ENCODE peak calls at places on chromosomes 2 and 18, in four cellular contexts. W is K562, J is GM12878, M is HepG2. H is an unnamed sample.
A peak's percentile ranks its signal among the peaks of the same experiment; 100 is the strongest.

GRCh38 chr2:145654156-145654555 is 1134.2 kb upstream of the ZEB2 start:
- DNase-seq in W (no peak), J (no peak), M (no peak), H (no peak)

GRCh38 chr18:65788373-65788772 is 37.6 kb downstream of the CDH7 start:
- DNase-seq in W (peak; percentile 1), J (no peak), M (peak; percentile 41), H (no peak)

GRCh38 chr2:148048475-148049221 is 27.8 kb downstream of the MBD5 start:
- DNase-seq in W (no peak), J (peak; percentile 89), M (no peak), H (no peak)

GRCh38 chr2:127614246-127614645 is 31.7 kb upstream of the GPR17 start:
- DNase-seq in W (no peak), J (no peak), M (no peak), H (no peak)

GRCh38 chr2:223711596-223712326 is 109.6 kb upstream of the SCG2 start:
- DNase-seq in W (no peak), J (no peak), M (no peak), H (no peak)

GRCh38 chr2:146853741-146854444 is 990.9 kb upstream of the ACVR2A start:
- DNase-seq in W (no peak), J (no peak), M (no peak), H (no peak)

GRCh38 chr2:144449028-144449406 is 70.9 kb downstream of the ZEB2 start:
- DNase-seq in W (no peak), J (no peak), M (no peak), H (peak; percentile 7)

GRCh38 chr2:105919826-105920225 is 175.1 kb downstream of the NCK2 start:
- DNase-seq in W (peak; percentile 51), J (no peak), M (peak; percentile 35), H (peak; percentile 12)

GRCh38 chr2:42141687-42142475 is 27.3 kb upstream of the EML4 start:
- DNase-seq in W (peak; percentile 80), J (no peak), M (peak; percentile 94), H (peak; percentile 91)

GRCh38 chr2:109663721-109664120 is 49.6 kb downstream of the SOWAHC start:
- DNase-seq in W (no peak), J (no peak), M (peak; percentile 52), H (no peak)

GRCh38 chr2:84904151-84904550 is 1.3 kb upstream of the TMSB10 start:
- DNase-seq in W (no peak), J (no peak), M (no peak), H (no peak)

GRCh38 chr18:79911009-79911870 is 40.2 kb downstream of the SLC66A2 start:
- DNase-seq in W (no peak), J (no peak), M (no peak), H (no peak)

GRCh38 chr18:79413025-79413424 is 17.3 kb downstream of the NFATC1 start:
- DNase-seq in W (peak; percentile 80), J (no peak), M (no peak), H (no peak)

GRCh38 chr2:241018051-241018891 is 19.9 kb downstream of the SNED1 start:
- DNase-seq in W (no peak), J (no peak), M (no peak), H (no peak)

GRCh38 chr2:43185146-43185545 is 41.3 kb downstream of the ZFP36L2 start:
- DNase-seq in W (peak; percentile 65), J (no peak), M (no peak), H (no peak)

GRCh38 chr2:28342081-28342967 is 50.3 kb upstream of the FOSL2 start:
- DNase-seq in W (peak; percentile 42), J (no peak), M (peak; percentile 24), H (peak; percentile 33)

GRCh38 chr2:20065885-20066602 is 14.6 kb upstream of the LAPTM4A start:
- DNase-seq in W (no peak), J (no peak), M (peak; percentile 95), H (peak; percentile 86)

GRCh38 chr2:15337996-15338666 is 223.0 kb downstream of the NBAS start:
- DNase-seq in W (no peak), J (no peak), M (no peak), H (no peak)

GRCh38 chr2:27959496-27959895 is 69.0 kb downstream of the BABAM2 start:
- DNase-seq in W (peak; percentile 18), J (no peak), M (peak; percentile 69), H (peak; percentile 36)

GRCh38 chr2:3223080-3223923 is 154.3 kb downstream of the EIPR1 start:
- DNase-seq in W (no peak), J (peak; percentile 91), M (no peak), H (no peak)

GRCh38 chr2:38115216-38116012 is 39.5 kb upstream of the CYP1B1 start:
- DNase-seq in W (peak; percentile 76), J (peak; percentile 55), M (peak; percentile 75), H (peak; percentile 82)

GRCh38 chr18:45617284-45617683 is 2.0 kb downstream of the SLC14A2 start:
- DNase-seq in W (no peak), J (no peak), M (no peak), H (peak; percentile 42)

GRCh38 chr2:98880266-98881152 is 55.5 kb downstream of the CRACDL start:
- DNase-seq in W (peak; percentile 6), J (no peak), M (no peak), H (no peak)

GRCh38 chr18:3126457-3127097 is 93.2 kb downstream of the MYOM1 start:
- DNase-seq in W (peak; percentile 25), J (no peak), M (no peak), H (no peak)

GRCh38 chr2:240291940-240292574 is 143.4 kb upstream of the GPC1 start:
- DNase-seq in W (no peak), J (no peak), M (no peak), H (no peak)

GRCh38 chr18:58336605-58337004 is 292.3 kb downstream of the ALPK2 start:
- DNase-seq in W (no peak), J (no peak), M (no peak), H (no peak)

GRCh38 chr2:17083902-17084301 is 418.3 kb upstream of the CYRIA start:
- DNase-seq in W (no peak), J (no peak), M (no peak), H (no peak)

GRCh38 chr18:22921762-22922161 is 11.4 kb upstream of the RBBP8 start:
- DNase-seq in W (no peak), J (no peak), M (no peak), H (no peak)

GRCh38 chr2:224134003-224134734 is 95.1 kb upstream of the SERPINE2 start:
- DNase-seq in W (no peak), J (no peak), M (no peak), H (no peak)

GRCh38 chr18:11368020-11368419 is 218.7 kb upstream of the PIEZO2 start:
- DNase-seq in W (no peak), J (peak; percentile 28), M (no peak), H (no peak)

GRCh38 chr18:62897153-62897552 is 181.8 kb downstream of the PHLPP1 start:
- DNase-seq in W (no peak), J (no peak), M (no peak), H (no peak)

GRCh38 chr18:49025767-49026500 is 75.2 kb upstream of the SMAD7 start:
- DNase-seq in W (no peak), J (no peak), M (no peak), H (no peak)
- TF ChIP-seq CHD4 in W (no peak), J (no peak), M (no peak), H (no peak)

DNA sequence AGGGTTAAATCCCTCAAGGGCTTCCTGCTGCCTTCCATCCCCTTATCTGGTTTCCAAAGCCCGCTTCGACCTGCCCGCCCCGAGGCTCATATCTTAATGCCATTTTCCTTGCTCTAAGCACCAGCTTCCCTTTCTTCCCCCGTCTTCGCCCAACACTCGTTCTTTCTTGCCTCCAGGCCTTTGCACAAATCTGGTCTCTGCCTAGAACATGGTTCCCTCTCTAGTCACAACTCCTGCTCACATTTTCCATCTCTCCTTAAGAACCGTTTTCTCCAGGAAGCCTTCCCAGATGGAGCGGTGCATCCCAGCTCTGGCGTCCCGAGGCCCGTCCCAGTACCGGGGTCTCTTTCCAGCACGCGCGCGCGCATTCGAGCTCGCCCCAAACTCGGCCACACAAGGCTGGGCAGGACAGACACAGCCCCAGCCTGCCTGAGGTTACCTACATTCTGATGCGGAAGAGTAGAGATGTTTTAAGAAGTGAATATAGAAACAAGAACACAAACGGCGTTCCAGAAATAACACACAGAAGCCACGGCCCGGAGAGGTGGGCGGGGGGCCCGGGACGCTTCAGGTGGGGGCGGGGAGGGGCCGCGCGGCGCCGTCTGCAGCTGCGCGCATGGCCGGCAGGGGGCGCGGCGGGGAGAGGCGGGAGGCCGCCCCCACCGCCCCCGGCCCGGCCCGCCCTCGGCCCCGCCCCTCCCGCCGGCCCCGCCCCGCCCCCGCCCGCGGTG is at the start of gene DGKD:
- DNase-seq in W (peak; percentile 86), J (no peak), M (peak; percentile 79), H (peak; percentile 46)
- TF ChIP-seq POLR2A in W (no peak), J (peak; percentile 93), M (peak; percentile 43), H (no peak)

GRCh38 chr2:10079192-10079930 is 850 bp downstream of the CYS1 start:
- DNase-seq in W (no peak), J (no peak), M (no peak), H (peak; percentile 36)
- TF ChIP-seq ESRRA in W (no peak), J (no peak), M (no peak), H (no peak)

GRCh38 chr2:55524884-55525437 is 5.4 kb downstream of the CFAP36 start:
- DNase-seq in W (no peak), J (no peak), M (no peak), H (no peak)

GRCh38 chr2:55518846-55519167 is 711 bp upstream of the CFAP36 start:
- DNase-seq in W (peak; percentile 40), J (no peak), M (peak; percentile 12), H (no peak)

GRCh38 chr2:55526174-55526573 is 6.7 kb downstream of the CFAP36 start:
- DNase-seq in W (no peak), J (no peak), M (no peak), H (no peak)

DNA sequence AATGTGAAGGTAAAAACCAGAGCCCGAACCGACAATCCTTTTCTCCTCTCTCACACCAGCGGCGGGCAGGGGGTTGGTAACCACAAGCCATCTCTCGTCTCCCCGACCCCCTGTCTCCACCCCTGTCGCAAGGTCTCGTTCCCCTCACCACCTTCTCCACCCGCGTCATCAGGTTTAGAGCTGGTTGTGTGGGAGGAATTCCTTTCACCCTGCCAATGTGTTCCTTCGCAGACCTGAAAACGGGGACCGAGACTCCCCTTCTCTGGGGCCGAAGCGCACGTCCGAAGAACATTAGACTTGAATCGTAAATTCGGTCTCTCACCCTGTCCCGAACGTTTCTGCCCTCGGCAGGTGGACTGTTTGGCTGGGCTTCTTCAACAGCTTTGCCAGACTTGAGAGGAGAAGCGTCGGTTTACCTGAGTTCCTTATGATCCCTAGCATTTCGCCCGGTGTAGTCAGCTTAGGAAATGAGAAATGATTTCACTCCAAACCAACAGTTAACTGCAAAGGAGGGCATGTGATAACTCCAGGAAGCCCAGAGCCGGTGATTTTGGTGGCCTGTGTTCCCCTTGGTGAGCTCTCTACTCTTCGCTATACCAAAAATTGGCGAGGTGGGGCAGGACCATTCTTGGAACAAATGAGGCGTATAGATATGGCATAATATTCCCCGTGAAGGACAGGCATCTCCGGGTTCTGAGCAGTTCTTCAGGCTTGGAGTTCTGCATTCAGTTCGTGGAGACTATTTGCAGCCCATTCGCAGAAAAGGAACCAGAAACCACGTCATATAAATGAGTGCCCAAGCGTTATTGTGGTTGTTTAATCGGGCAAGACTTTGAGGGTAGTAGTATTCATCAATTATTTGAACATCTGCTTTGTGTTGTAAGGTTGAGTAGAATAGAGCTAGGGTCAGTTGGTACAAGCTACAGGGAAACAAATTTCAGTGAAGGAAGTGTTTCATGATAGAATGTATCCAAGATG is 679 bp downstream of the CFAP36 start:
- DNase-seq in W (peak; percentile 34), J (no peak), M (peak; percentile 25), H (peak; percentile 19)
- TF ChIP-seq CHD4 in W (no peak), J (no peak), M (no peak), H (no peak)

GRCh38 chr18:77111449-77112160 is 21.0 kb downstream of the MBP start:
- DNase-seq in W (no peak), J (no peak), M (no peak), H (no peak)
- TF ChIP-seq POLR2A in W (no peak), J (no peak), M (no peak), H (no peak)